ENCODE peak calls at places on chromosomes 6 and 20, in six cellular contexts. One of them, this sample, is unnamed.

GRCh38 chr6:45488884-45489283 is 111.2 kb upstream of the SUPT3H start:
- DNase-seq in neuronal stem cell: no peak
- DNase-seq in H9: no peak
- DNase-seq in mesenchymal stem cell: no peak
- DNase-seq in IMR-90: no peak
- DNase-seq in trophoblast cell: no peak
- DNase-seq in this sample: no peak

GRCh38 chr6:139762587-139763031 is 388.2 kb upstream of the CITED2 start:
- DNase-seq in mesenchymal stem cell: peak; percentile 58
- DNase-seq in H9: no peak
- DNase-seq in trophoblast cell: peak; percentile 67
- DNase-seq in IMR-90: peak; percentile 19
- DNase-seq in neuronal stem cell: no peak
- DNase-seq in this sample: no peak

GRCh38 chr6:21414065-21414464 is 179.5 kb upstream of the SOX4 start:
- DNase-seq in neuronal stem cell: no peak
- DNase-seq in H9: no peak
- DNase-seq in mesenchymal stem cell: no peak
- DNase-seq in trophoblast cell: no peak
- DNase-seq in IMR-90: no peak
- DNase-seq in this sample: no peak

GRCh38 chr6:83006270-83006905 is 59.3 kb downstream of the UBE3D start:
- DNase-seq in H9: no peak
- DNase-seq in neuronal stem cell: no peak
- DNase-seq in mesenchymal stem cell: no peak
- DNase-seq in trophoblast cell: no peak
- DNase-seq in IMR-90: no peak
- DNase-seq in this sample: no peak

GRCh38 chr6:44451803-44452690 is 64.5 kb downstream of the CDC5L start:
- DNase-seq in H9: no peak
- DNase-seq in trophoblast cell: no peak
- DNase-seq in neuronal stem cell: no peak
- DNase-seq in mesenchymal stem cell: no peak
- DNase-seq in IMR-90: no peak
- DNase-seq in this sample: no peak

GRCh38 chr6:154154389-154154967 is 115.4 kb downstream of the OPRM1 start:
- DNase-seq in H9: no peak
- DNase-seq in mesenchymal stem cell: peak; percentile 69
- DNase-seq in trophoblast cell: peak; percentile 46
- DNase-seq in neuronal stem cell: peak; percentile 61
- DNase-seq in IMR-90: peak; percentile 80
- DNase-seq in this sample: peak; percentile 54

GRCh38 chr20:46269372-46269771 is 38.9 kb downstream of the CDH22 start:
- DNase-seq in neuronal stem cell: no peak
- DNase-seq in H9: no peak
- DNase-seq in IMR-90: no peak
- DNase-seq in mesenchymal stem cell: no peak
- DNase-seq in trophoblast cell: no peak
- DNase-seq in this sample: peak; percentile 31

GRCh38 chr6:46990031-46990644 is 52.0 kb downstream of the ADGRF1 start:
- DNase-seq in H9: no peak
- DNase-seq in mesenchymal stem cell: no peak
- DNase-seq in neuronal stem cell: no peak
- DNase-seq in IMR-90: no peak
- DNase-seq in trophoblast cell: no peak
- DNase-seq in this sample: no peak

GRCh38 chr6:113642714-113643442 is 214.3 kb upstream of the MARCKS start:
- DNase-seq in H9: no peak
- DNase-seq in neuronal stem cell: no peak
- DNase-seq in IMR-90: peak; percentile 28
- DNase-seq in trophoblast cell: peak; percentile 93
- DNase-seq in mesenchymal stem cell: no peak
- DNase-seq in this sample: no peak

GRCh38 chr20:19789446-19789845 is 31.4 kb downstream of the RIN2 start:
- DNase-seq in mesenchymal stem cell: no peak
- DNase-seq in IMR-90: no peak
- DNase-seq in neuronal stem cell: no peak
- DNase-seq in H9: no peak
- DNase-seq in trophoblast cell: no peak
- DNase-seq in this sample: peak; percentile 75

GRCh38 chr20:64112691-64113443 is 5.5 kb upstream of the NPBWR2 start:
- DNase-seq in mesenchymal stem cell: no peak
- DNase-seq in H9: no peak
- DNase-seq in trophoblast cell: no peak
- DNase-seq in neuronal stem cell: no peak
- DNase-seq in IMR-90: no peak
- DNase-seq in this sample: no peak

GRCh38 chr20:61387204-61387958 is 135.3 kb downstream of the CDH4 start:
- DNase-seq in IMR-90: peak; percentile 41
- DNase-seq in mesenchymal stem cell: peak; percentile 58
- DNase-seq in H9: peak; percentile 63
- DNase-seq in trophoblast cell: no peak
- DNase-seq in neuronal stem cell: no peak
- DNase-seq in this sample: peak; percentile 51

GRCh38 chr20:61131944-61132343 is 120.1 kb upstream of the CDH4 start:
- DNase-seq in neuronal stem cell: no peak
- DNase-seq in IMR-90: no peak
- DNase-seq in trophoblast cell: no peak
- DNase-seq in mesenchymal stem cell: no peak
- DNase-seq in H9: no peak
- DNase-seq in this sample: no peak

GRCh38 chr6:5085638-5086293 is 625 bp downstream of the PPP1R3G start:
- DNase-seq in trophoblast cell: peak; percentile 25
- DNase-seq in neuronal stem cell: peak; percentile 49
- DNase-seq in IMR-90: peak; percentile 30
- DNase-seq in mesenchymal stem cell: peak; percentile 70
- DNase-seq in H9: peak; percentile 65
- DNase-seq in this sample: peak; percentile 74

GRCh38 chr20:3652217-3652616 is 11.0 kb downstream of the GFRA4 start:
- DNase-seq in neuronal stem cell: no peak
- DNase-seq in H9: no peak
- DNase-seq in trophoblast cell: no peak
- DNase-seq in IMR-90: no peak
- DNase-seq in mesenchymal stem cell: no peak
- DNase-seq in this sample: no peak

GRCh38 chr6:80725156-80725930 is 618.9 kb downstream of the BCKDHB start:
- DNase-seq in IMR-90: peak; percentile 8
- DNase-seq in mesenchymal stem cell: peak; percentile 34
- DNase-seq in trophoblast cell: no peak
- DNase-seq in neuronal stem cell: no peak
- DNase-seq in H9: no peak
- DNase-seq in this sample: no peak

GRCh38 chr6:5135783-5136376 is 50.7 kb downstream of the PPP1R3G start:
- DNase-seq in mesenchymal stem cell: peak; percentile 40
- DNase-seq in trophoblast cell: peak; percentile 25
- DNase-seq in H9: no peak
- DNase-seq in IMR-90: no peak
- DNase-seq in neuronal stem cell: no peak
- DNase-seq in this sample: peak; percentile 73

GRCh38 chr6:147642458-147642857 is 134.0 kb downstream of the SAMD5 start:
- DNase-seq in mesenchymal stem cell: peak; percentile 38
- DNase-seq in neuronal stem cell: no peak
- DNase-seq in H9: no peak
- DNase-seq in IMR-90: peak; percentile 85
- DNase-seq in trophoblast cell: peak; percentile 6
- DNase-seq in this sample: no peak

GRCh38 chr20:49851234-49851755 is 38.7 kb downstream of the SLC9A8 start:
- DNase-seq in neuronal stem cell: no peak
- DNase-seq in IMR-90: no peak
- DNase-seq in H9: no peak
- DNase-seq in trophoblast cell: no peak
- DNase-seq in mesenchymal stem cell: peak; percentile 63
- DNase-seq in this sample: no peak

GRCh38 chr20:33668791-33669155 is 2.0 kb downstream of the ACTL10 start:
- DNase-seq in neuronal stem cell: no peak
- DNase-seq in mesenchymal stem cell: no peak
- DNase-seq in trophoblast cell: no peak
- DNase-seq in H9: no peak
- DNase-seq in IMR-90: no peak
- DNase-seq in this sample: no peak

GRCh38 chr20:40339661-40340449 is 349.2 kb downstream of the MAFB start:
- DNase-seq in neuronal stem cell: no peak
- DNase-seq in IMR-90: no peak
- DNase-seq in trophoblast cell: no peak
- DNase-seq in H9: no peak
- DNase-seq in mesenchymal stem cell: peak; percentile 3
- DNase-seq in this sample: no peak

GRCh38 chr6:69584913-69585729 is 211.7 kb downstream of the LMBRD1 start:
- DNase-seq in IMR-90: no peak
- DNase-seq in H9: no peak
- DNase-seq in trophoblast cell: no peak
- DNase-seq in mesenchymal stem cell: peak; percentile 94
- DNase-seq in neuronal stem cell: no peak
- DNase-seq in this sample: peak; percentile 75

GRCh38 chr20:43744121-43744520 is 17.3 kb upstream of the GTSF1L start:
- DNase-seq in neuronal stem cell: no peak
- DNase-seq in mesenchymal stem cell: no peak
- DNase-seq in trophoblast cell: no peak
- DNase-seq in IMR-90: peak; percentile 72
- DNase-seq in H9: no peak
- DNase-seq in this sample: peak; percentile 81

GRCh38 chr6:43954311-43955131 is 172.7 kb downstream of the MRPL14 start:
- DNase-seq in neuronal stem cell: no peak
- DNase-seq in IMR-90: no peak
- DNase-seq in trophoblast cell: no peak
- DNase-seq in H9: peak; percentile 23
- DNase-seq in mesenchymal stem cell: no peak
- DNase-seq in this sample: no peak

GRCh38 chr20:1961374-1961773 is 32.5 kb downstream of the PDYN start:
- DNase-seq in neuronal stem cell: no peak
- DNase-seq in mesenchymal stem cell: no peak
- DNase-seq in IMR-90: no peak
- DNase-seq in H9: no peak
- DNase-seq in trophoblast cell: no peak
- DNase-seq in this sample: no peak

GRCh38 chr6:39057251-39058155 is 8.9 kb downstream of the GLP1R start:
- DNase-seq in neuronal stem cell: no peak
- DNase-seq in trophoblast cell: no peak
- DNase-seq in H9: no peak
- DNase-seq in IMR-90: no peak
- DNase-seq in mesenchymal stem cell: no peak
- DNase-seq in this sample: no peak

GRCh38 chr6:63598001-63598250 is 25.6 kb downstream of the LOC128125822 start:
- DNase-seq in IMR-90: no peak
- DNase-seq in H9: peak; percentile 30
- DNase-seq in neuronal stem cell: no peak
- DNase-seq in mesenchymal stem cell: no peak
- DNase-seq in trophoblast cell: no peak
- DNase-seq in this sample: peak; percentile 67

GRCh38 chr6:160005861-160006540 is 37.1 kb downstream of the IGF2R start:
- DNase-seq in mesenchymal stem cell: no peak
- DNase-seq in neuronal stem cell: no peak
- DNase-seq in IMR-90: peak; percentile 61
- DNase-seq in trophoblast cell: no peak
- DNase-seq in H9: no peak
- DNase-seq in this sample: no peak

GRCh38 chr20:59771506-59772372 is 161.7 kb downstream of the SYCP2 start:
- DNase-seq in IMR-90: no peak
- DNase-seq in trophoblast cell: no peak
- DNase-seq in mesenchymal stem cell: no peak
- DNase-seq in neuronal stem cell: no peak
- DNase-seq in H9: no peak
- DNase-seq in this sample: no peak

GRCh38 chr20:2729251-2729713 is 36.7 kb downstream of the EBF4 start:
- DNase-seq in mesenchymal stem cell: peak; percentile 17
- DNase-seq in IMR-90: no peak
- DNase-seq in trophoblast cell: no peak
- DNase-seq in H9: no peak
- DNase-seq in neuronal stem cell: no peak
- DNase-seq in this sample: no peak

GRCh38 chr6:126657556-126658129 is 317.7 kb downstream of the CENPW start:
- DNase-seq in neuronal stem cell: no peak
- DNase-seq in mesenchymal stem cell: peak; percentile 38
- DNase-seq in IMR-90: peak; percentile 44
- DNase-seq in H9: no peak
- DNase-seq in trophoblast cell: no peak
- DNase-seq in this sample: peak; percentile 57

GRCh38 chr6:144768676-144769599 is 483.8 kb downstream of the UTRN start:
- DNase-seq in trophoblast cell: no peak
- DNase-seq in H9: no peak
- DNase-seq in IMR-90: no peak
- DNase-seq in neuronal stem cell: no peak
- DNase-seq in mesenchymal stem cell: no peak
- DNase-seq in this sample: no peak

GRCh38 chr20:13996265-13996664 is 949 bp downstream of the MACROD2 start:
- DNase-seq in trophoblast cell: no peak
- DNase-seq in neuronal stem cell: no peak
- DNase-seq in mesenchymal stem cell: no peak
- DNase-seq in H9: no peak
- DNase-seq in IMR-90: no peak
- DNase-seq in this sample: peak; percentile 5
- H4K8ac ChIP-seq in trophoblast cell: no peak overlapping the region
- H4K8ac ChIP-seq in neuronal stem cell: no peak overlapping the region
- H4K8ac ChIP-seq in mesenchymal stem cell: no peak overlapping the region
- H4K8ac ChIP-seq in H9: no peak overlapping the region
- H4K8ac ChIP-seq in IMR-90: no peak overlapping the region
- H4K8ac ChIP-seq in this sample: no peak overlapping the region

GRCh38 chr20:48717959-48718223 is 109.9 kb downstream of the PREX1 start:
- DNase-seq in IMR-90: no peak
- DNase-seq in neuronal stem cell: no peak
- DNase-seq in mesenchymal stem cell: no peak
- DNase-seq in H9: no peak
- DNase-seq in trophoblast cell: no peak
- DNase-seq in this sample: no peak
- H3K4me2 ChIP-seq in IMR-90: no peak overlapping the region
- H3K4me2 ChIP-seq in neuronal stem cell: no peak overlapping the region
- H3K4me2 ChIP-seq in mesenchymal stem cell: no peak overlapping the region
- H3K4me2 ChIP-seq in H9: no peak overlapping the region
- H3K4me2 ChIP-seq in trophoblast cell: no peak overlapping the region
- H3K4me2 ChIP-seq in this sample: no peak overlapping the region

DNA sequence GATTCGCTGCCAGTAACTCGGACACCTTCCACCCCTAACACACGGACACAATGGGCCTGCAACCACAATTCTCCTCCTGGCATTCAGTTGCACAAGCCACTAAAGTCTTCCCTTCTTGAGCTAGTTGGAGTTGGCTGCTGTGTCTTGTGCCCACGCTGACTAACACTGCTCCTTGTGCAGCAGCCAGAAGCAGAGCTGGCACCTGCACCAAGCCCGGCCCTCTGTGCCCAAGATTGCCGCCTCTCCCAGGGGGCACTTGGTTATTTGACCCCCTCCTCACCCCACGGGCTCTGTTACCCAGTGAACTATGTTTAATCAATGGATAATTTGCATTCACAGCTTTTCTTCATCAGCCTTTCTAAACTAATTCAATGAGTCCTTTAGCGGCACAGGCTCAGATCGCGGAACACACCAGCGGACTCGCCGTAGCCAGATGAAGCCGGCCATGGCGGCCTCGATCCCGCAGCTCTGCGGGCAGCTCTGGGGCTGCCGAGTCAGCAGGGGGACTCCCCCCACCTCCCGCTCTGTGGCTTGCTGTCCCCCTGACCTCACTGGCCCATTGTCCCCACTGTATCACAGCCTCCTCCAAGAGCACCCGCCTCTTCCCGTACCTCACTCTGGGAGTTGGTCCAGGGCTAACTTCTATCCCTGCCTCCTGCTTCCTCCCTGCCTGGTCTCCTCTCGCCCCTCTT is 94.8 kb upstream of the AFDN start:
- DNase-seq in neuronal stem cell: no peak
- DNase-seq in H9: no peak
- DNase-seq in IMR-90: no peak
- DNase-seq in mesenchymal stem cell: no peak
- DNase-seq in trophoblast cell: no peak
- DNase-seq in this sample: no peak
- H4K8ac ChIP-seq in neuronal stem cell: no peak overlapping the region
- H4K8ac ChIP-seq in H9: no peak overlapping the region
- H4K8ac ChIP-seq in IMR-90: no peak overlapping the region
- H4K8ac ChIP-seq in mesenchymal stem cell: no peak overlapping the region
- H4K8ac ChIP-seq in trophoblast cell: no peak overlapping the region
- H4K8ac ChIP-seq in this sample: no peak overlapping the region

GRCh38 chr6:15475872-15476271 is 187.0 kb downstream of the DTNBP1 start:
- DNase-seq in H9: no peak
- DNase-seq in neuronal stem cell: no peak
- DNase-seq in mesenchymal stem cell: no peak
- DNase-seq in IMR-90: no peak
- DNase-seq in trophoblast cell: no peak
- DNase-seq in this sample: no peak
- H3K4me2 ChIP-seq in H9: no peak overlapping the region
- H3K4me2 ChIP-seq in neuronal stem cell: no peak overlapping the region
- H3K4me2 ChIP-seq in mesenchymal stem cell: no peak overlapping the region
- H3K4me2 ChIP-seq in IMR-90: peak overlapping the region; percentile 80
- H3K4me2 ChIP-seq in trophoblast cell: no peak overlapping the region
- H3K4me2 ChIP-seq in this sample: no peak overlapping the region

This sample was measured in mesendoderm.